ENCODE peak calls at places on chromosomes 1 and 21, in eight cellular contexts. A, Y, O, B, F, P, J and V are unnamed samples. For H3K36me3, the result is how much of the 10 kb centered on the place peaks cover.

GRCh38 chr1:156893048-156893953 is at the start of gene PEAR1:
- DNase-seq in P (no peak), B (peak), O (no peak), A (no peak), F (peak), J (no peak), Y (no peak), V (no peak)

GRCh38 chr1:190320952-190321351 is 156.7 kb downstream of the BRINP3 start:
- DNase-seq in O (no peak), B (no peak), F (no peak), Y (no peak), J (no peak), P (no peak), A (peak), V (no peak)

GRCh38 chr1:216447898-216448568 is 24.8 kb upstream of the USH2A start:
- DNase-seq in F (no peak), A (no peak), O (no peak), B (no peak), Y (no peak), P (no peak), J (no peak), V (no peak)

GRCh38 chr1:182095946-182096345 is 34.4 kb upstream of the ZNF648 start:
- DNase-seq in P (no peak), F (no peak), Y (no peak), J (no peak), A (no peak), O (no peak), B (no peak), V (no peak)

GRCh38 chr1:57887973-57888491 is 464.2 kb upstream of the DAB1 start:
- DNase-seq in J (no peak), F (no peak), B (no peak), P (no peak), Y (no peak), A (peak), O (no peak), V (no peak)

GRCh38 chr21:27149034-27149433 is 182.1 kb upstream of the ADAMTS5 start:
- DNase-seq in J (no peak), P (no peak), F (no peak), Y (no peak), O (no peak), B (no peak), A (peak), V (no peak)

GRCh38 chr21:46243865-46244490 is 15.4 kb upstream of the LSS start:
- DNase-seq in A (no peak), F (no peak), Y (no peak), J (no peak), P (no peak), B (no peak), O (no peak), V (no peak)

GRCh38 chr21:40143822-40144525 is 276.7 kb downstream of the PCP4 start:
- DNase-seq in A (peak), P (peak), F (no peak), B (peak), Y (no peak), J (peak), O (peak), V (no peak)

GRCh38 chr1:68188060-68188538 is 44.2 kb downstream of the WLS start:
- DNase-seq in B (no peak), A (peak), P (no peak), J (no peak), F (no peak), O (no peak), Y (no peak), V (no peak)

GRCh38 chr1:180606109-180606508 is 25.7 kb upstream of the XPR1 start:
- DNase-seq in A (no peak), F (no peak), O (no peak), B (no peak), P (no peak), Y (no peak), J (no peak), V (no peak)

GRCh38 chr1:117783586-117784396 is 145.6 kb downstream of the GDAP2 start:
- DNase-seq in A (no peak), F (no peak), B (no peak), O (no peak), Y (no peak), J (no peak), P (no peak), V (no peak)

GRCh38 chr1:99327357-99327756 is 63.1 kb downstream of the PLPPR4 start:
- DNase-seq in O (no peak), A (no peak), Y (no peak), J (no peak), F (no peak), P (no peak), B (peak), V (no peak)

GRCh38 chr1:19163261-19163660 is 46.8 kb downstream of the UBR4 start:
- DNase-seq in O (no peak), B (no peak), Y (no peak), J (no peak), F (no peak), A (peak), P (no peak), V (no peak)

DNA sequence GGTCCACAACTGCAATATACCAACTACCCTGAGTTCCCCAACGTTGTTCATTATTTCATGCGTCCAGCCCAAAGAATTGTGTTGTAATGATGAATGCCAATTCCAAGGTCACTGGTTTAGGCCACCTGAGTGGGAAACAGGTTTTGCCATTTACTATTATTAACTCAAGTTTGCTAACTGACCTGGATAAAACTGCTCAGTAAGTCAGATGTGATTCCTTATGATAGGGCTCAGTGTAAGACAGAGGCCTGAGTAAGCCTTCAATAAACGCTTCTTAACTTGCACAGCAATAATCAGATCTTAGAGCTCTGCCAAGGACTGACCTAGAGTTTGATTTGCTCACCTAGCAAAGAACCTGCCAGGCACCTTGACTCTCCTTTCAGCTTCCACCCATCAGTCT is 10.0 kb downstream of the PUM1 start:
- DNase-seq in A (no peak), B (no peak), O (no peak), Y (no peak), F (no peak), P (no peak), J (no peak), V (no peak)
- H3K36me3 ChIP-seq in A (under half), B (under half), O (half or more), Y (under half), F (under half), P (under half), J (under half), V (under half)

GRCh38 chr1:66366618-66367017 is 167.3 kb upstream of the SGIP1 start:
- DNase-seq in B (no peak), P (no peak), Y (no peak), F (no peak), J (no peak), O (no peak), A (no peak), V (no peak)
- H3K36me3 ChIP-seq in B (under half), P (under half), Y (under half), F (half or more), J (under half), O (half or more), A (under half), V (half or more)

GRCh38 chr21:34003428-34003827 is 70.0 kb upstream of the MRPS6 start:
- DNase-seq in B (no peak), O (no peak), A (no peak), F (no peak), J (no peak), Y (no peak), P (no peak), V (no peak)
- H3K36me3 ChIP-seq in B (under half), O (under half), A (under half), F (under half), J (under half), Y (under half), P (under half), V (under half)

GRCh38 chr1:42926235-42926869 is 32.3 kb downstream of the SLC2A1 start:
- DNase-seq in J (no peak), B (peak), P (no peak), Y (no peak), F (no peak), O (no peak), A (no peak), V (no peak)
- H3K36me3 ChIP-seq in J (under half), B (half or more), P (under half), Y (under half), F (under half), O (half or more), A (half or more), V (under half)

GRCh38 chr1:211812584-211812983 is 18.0 kb downstream of the LPGAT1 start:
- DNase-seq in O (no peak), Y (no peak), P (no peak), A (no peak), B (no peak), J (no peak), F (no peak), V (no peak)

GRCh38 chr1:211813590-211813989 is 17.0 kb downstream of the LPGAT1 start:
- DNase-seq in A (no peak), F (peak), B (no peak), J (peak), O (no peak), P (no peak), Y (peak), V (peak)

GRCh38 chr1:211811126-211811525 is 19.4 kb downstream of the LPGAT1 start:
- DNase-seq in J (no peak), A (no peak), F (no peak), B (no peak), P (no peak), Y (no peak), O (no peak), V (no peak)

GRCh38 chr1:211814313-211814712 is 16.2 kb downstream of the LPGAT1 start:
- DNase-seq in F (no peak), O (no peak), B (no peak), Y (no peak), J (no peak), A (no peak), P (no peak), V (no peak)

DNA sequence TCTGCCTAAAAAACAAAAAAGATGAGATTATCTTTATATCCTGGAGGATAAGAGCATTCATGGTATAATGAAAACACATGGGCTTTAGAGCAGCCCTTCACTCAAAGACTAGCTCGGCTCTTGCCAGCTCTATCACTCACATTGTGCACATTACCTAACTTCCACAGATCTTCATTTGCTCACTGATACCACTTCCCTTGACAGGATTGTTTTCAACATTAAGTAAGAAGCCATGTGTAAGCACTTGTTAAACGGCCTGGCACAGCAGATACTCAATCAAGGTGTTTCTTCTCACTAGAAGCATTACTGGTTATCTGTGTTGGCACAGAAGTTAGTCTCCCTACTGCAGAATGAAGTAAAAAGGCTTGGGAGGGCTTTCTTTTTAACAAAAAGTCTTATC is 18.7 kb downstream of the LPGAT1 start:
- DNase-seq in O (no peak), Y (no peak), B (no peak), P (no peak), F (no peak), A (no peak), J (no peak), V (no peak)
- H3K36me3 ChIP-seq in O (under half), Y (under half), B (under half), P (under half), F (under half), A (under half), J (under half), V (under half)

GRCh38 chr21:43751955-43752591 is 24.0 kb downstream of the CSTB start:
- DNase-seq in J (no peak), B (no peak), O (no peak), A (no peak), P (no peak), F (no peak), Y (no peak), V (no peak)
- H3K36me3 ChIP-seq in J (under half), B (under half), O (under half), A (half or more), P (under half), F (half or more), Y (half or more), V (half or more)

GRCh38 chr1:25742316-25742715 is 57.7 kb upstream of the SELENON start:
- DNase-seq in O (no peak), A (no peak), F (no peak), B (no peak), J (no peak), Y (peak), P (no peak), V (no peak)
- H3K36me3 ChIP-seq in O (under half), A (under half), F (under half), B (under half), J (under half), Y (under half), P (under half), V (under half)

GRCh38 chr1:31020007-31020790 is 45.3 kb downstream of the PUM1 start:
- DNase-seq in P (no peak), F (no peak), A (no peak), O (no peak), Y (no peak), J (no peak), B (no peak), V (no peak)
- H3K36me3 ChIP-seq in P (under half), F (under half), A (under half), O (half or more), Y (under half), J (under half), B (under half), V (under half)

GRCh38 chr21:41410767-41411448 is 15.1 kb upstream of the MX1 start:
- DNase-seq in P (no peak), F (no peak), J (no peak), B (no peak), O (no peak), A (no peak), Y (no peak), V (no peak)
- H3K36me3 ChIP-seq in P (under half), F (under half), J (under half), B (under half), O (under half), A (under half), Y (under half), V (under half)

GRCh38 chr1:3209201-3209600 is 140.2 kb downstream of the PRDM16 start:
- DNase-seq in A (no peak), Y (no peak), J (no peak), B (no peak), F (no peak), P (no peak), O (no peak), V (no peak)

GRCh38 chr1:3206696-3207095 is 137.7 kb downstream of the PRDM16 start:
- DNase-seq in P (no peak), B (no peak), A (no peak), F (no peak), Y (no peak), O (no peak), J (no peak), V (no peak)

GRCh38 chr1:3204725-3205124 is 135.7 kb downstream of the PRDM16 start:
- DNase-seq in A (no peak), Y (no peak), J (no peak), F (no peak), O (no peak), P (no peak), B (peak), V (no peak)

GRCh38 chr1:3207217-3207848 is 138.3 kb downstream of the PRDM16 start:
- DNase-seq in F (no peak), P (no peak), J (no peak), A (no peak), Y (no peak), B (no peak), O (no peak), V (no peak)

GRCh38 chr1:3205815-3206214 is 136.8 kb downstream of the PRDM16 start:
- DNase-seq in O (no peak), P (no peak), A (no peak), F (no peak), B (no peak), J (no peak), Y (no peak), V (no peak)
- H3K36me3 ChIP-seq in O (under half), P (under half), A (under half), F (under half), B (under half), J (under half), Y (under half), V (under half)